ENCODE peak calls at places on chromosomes 3 and 15, in five cellular contexts. T is putamen, U is dorsolateral prefrontal cortex, H is foreskin fibroblast, A is Daoy. Q is an unnamed sample.

GRCh38 chr15:49044761-49045571 is 1.3 kb downstream of the SECISBP2L start:
- DNase-seq in T (no peak), U (no peak), H (no peak), A (no peak), Q (no peak)

GRCh38 chr3:41304603-41305002 is 105.3 kb downstream of the CTNNB1 start:
- DNase-seq in T (no peak), U (no peak), H (peak), A (peak), Q (no peak)

GRCh38 chr3:98761656-98762229 is 1.4 kb upstream of the ST3GAL6 start:
- DNase-seq in T (no peak), U (no peak), H (no peak), A (no peak), Q (no peak)

GRCh38 chr3:171376125-171376947 is 83.9 kb downstream of the TNIK start:
- DNase-seq in T (peak), U (no peak), H (peak), A (no peak), Q (no peak)

GRCh38 chr3:64922213-64922612 is 234.4 kb upstream of the ADAMTS9 start:
- DNase-seq in T (no peak), U (no peak), H (no peak), A (no peak), Q (no peak)

GRCh38 chr3:183265157-183265642 is 12.1 kb downstream of the B3GNT5 start:
- DNase-seq in T (no peak), U (no peak), H (peak), A (peak), Q (no peak)

GRCh38 chr3:148600902-148601765 is 96.6 kb upstream of the AGTR1 start:
- DNase-seq in T (no peak), U (no peak), H (no peak), A (no peak), Q (peak)

GRCh38 chr3:168322941-168323340 is 227.2 kb upstream of the GOLIM4 start:
- DNase-seq in T (no peak), U (no peak), H (peak), A (no peak), Q (no peak)

GRCh38 chr15:40405501-40406381 is at the start of gene IVD:
- DNase-seq in T (peak), U (peak), H (peak), A (peak), Q (peak)

GRCh38 chr3:76824658-76825310 is 215.1 kb upstream of the ROBO2 start:
- DNase-seq in T (no peak), U (no peak), H (no peak), A (no peak), Q (no peak)